ENCODE peak calls at places on chromosomes 16 and 17, in eight cellular contexts. One of them, this sample, is unnamed.

GRCh38 chr16:8937803-8938202 is 25.9 kb downstream of the USP7 start:
- ATAC-seq in effector memory CD8-positive, alpha-beta T cell: no peak
- ATAC-seq in activated CD8-positive, alpha-beta T cell treated with anti-CD3 and anti-CD28 coated beads for 36 hours: no peak
- ATAC-seq in stimulated activated naive CD8-positive, alpha-beta T cell treated with anti-CD3 and anti-CD28 coated beads, Interleukin-15, Interleukin-2, amounts not matched to agents 100 U/mL and 50 U/mL, for 24 hours: no peak
- ATAC-seq in RWPE2: no peak
- ATAC-seq in HCT116: no peak
- ATAC-seq in pancreas: peak
- ATAC-seq in CD4-positive, alpha-beta T cell: no peak
- ATAC-seq in this sample: no peak

GRCh38 chr17:75850928-75851692 is 4.0 kb downstream of the WBP2 start:
- ATAC-seq in HCT116: no peak
- ATAC-seq in pancreas: no peak
- ATAC-seq in activated CD8-positive, alpha-beta T cell treated with anti-CD3 and anti-CD28 coated beads for 36 hours: no peak
- ATAC-seq in stimulated activated naive CD8-positive, alpha-beta T cell treated with anti-CD3 and anti-CD28 coated beads, Interleukin-15, Interleukin-2, amounts not matched to agents 100 U/mL and 50 U/mL, for 24 hours: no peak
- ATAC-seq in CD4-positive, alpha-beta T cell: no peak
- ATAC-seq in RWPE2: no peak
- ATAC-seq in effector memory CD8-positive, alpha-beta T cell: no peak
- ATAC-seq in this sample: no peak

GRCh38 chr16:80744856-80745255 is 59.5 kb downstream of the CDYL2 start:
- ATAC-seq in stimulated activated naive CD8-positive, alpha-beta T cell treated with anti-CD3 and anti-CD28 coated beads, Interleukin-15, Interleukin-2, amounts not matched to agents 100 U/mL and 50 U/mL, for 24 hours: peak
- ATAC-seq in RWPE2: no peak
- ATAC-seq in activated CD8-positive, alpha-beta T cell treated with anti-CD3 and anti-CD28 coated beads for 36 hours: peak
- ATAC-seq in effector memory CD8-positive, alpha-beta T cell: peak
- ATAC-seq in CD4-positive, alpha-beta T cell: no peak
- ATAC-seq in pancreas: no peak
- ATAC-seq in HCT116: no peak
- ATAC-seq in this sample: no peak

GRCh38 chr16:88588148-88588547 is 17.9 kb downstream of the ZC3H18 start:
- ATAC-seq in stimulated activated naive CD8-positive, alpha-beta T cell treated with anti-CD3 and anti-CD28 coated beads, Interleukin-15, Interleukin-2, amounts not matched to agents 100 U/mL and 50 U/mL, for 24 hours: no peak
- ATAC-seq in HCT116: peak
- ATAC-seq in effector memory CD8-positive, alpha-beta T cell: no peak
- ATAC-seq in CD4-positive, alpha-beta T cell: no peak
- ATAC-seq in activated CD8-positive, alpha-beta T cell treated with anti-CD3 and anti-CD28 coated beads for 36 hours: no peak
- ATAC-seq in pancreas: no peak
- ATAC-seq in RWPE2: no peak
- ATAC-seq in this sample: no peak

GRCh38 chr16:927406-927805 is 43.4 kb downstream of the LMF1 start:
- ATAC-seq in pancreas: no peak
- ATAC-seq in activated CD8-positive, alpha-beta T cell treated with anti-CD3 and anti-CD28 coated beads for 36 hours: no peak
- ATAC-seq in stimulated activated naive CD8-positive, alpha-beta T cell treated with anti-CD3 and anti-CD28 coated beads, Interleukin-15, Interleukin-2, amounts not matched to agents 100 U/mL and 50 U/mL, for 24 hours: no peak
- ATAC-seq in effector memory CD8-positive, alpha-beta T cell: no peak
- ATAC-seq in CD4-positive, alpha-beta T cell: no peak
- ATAC-seq in RWPE2: no peak
- ATAC-seq in HCT116: no peak
- ATAC-seq in this sample: no peak

GRCh38 chr16:81623365-81624102 is 155.6 kb upstream of the PLCG2 start:
- ATAC-seq in RWPE2: no peak
- ATAC-seq in HCT116: peak
- ATAC-seq in activated CD8-positive, alpha-beta T cell treated with anti-CD3 and anti-CD28 coated beads for 36 hours: no peak
- ATAC-seq in pancreas: no peak
- ATAC-seq in CD4-positive, alpha-beta T cell: peak
- ATAC-seq in stimulated activated naive CD8-positive, alpha-beta T cell treated with anti-CD3 and anti-CD28 coated beads, Interleukin-15, Interleukin-2, amounts not matched to agents 100 U/mL and 50 U/mL, for 24 hours: no peak
- ATAC-seq in effector memory CD8-positive, alpha-beta T cell: peak
- ATAC-seq in this sample: no peak

GRCh38 chr16:711548-712320 is 3.2 kb upstream of the METRN start:
- ATAC-seq in HCT116: peak
- ATAC-seq in RWPE2: peak
- ATAC-seq in stimulated activated naive CD8-positive, alpha-beta T cell treated with anti-CD3 and anti-CD28 coated beads, Interleukin-15, Interleukin-2, amounts not matched to agents 100 U/mL and 50 U/mL, for 24 hours: peak
- ATAC-seq in effector memory CD8-positive, alpha-beta T cell: peak
- ATAC-seq in activated CD8-positive, alpha-beta T cell treated with anti-CD3 and anti-CD28 coated beads for 36 hours: peak
- ATAC-seq in pancreas: peak
- ATAC-seq in CD4-positive, alpha-beta T cell: peak
- ATAC-seq in this sample: peak

GRCh38 chr16:14669776-14670175 is 24.3 kb downstream of the PLA2G10 start:
- ATAC-seq in effector memory CD8-positive, alpha-beta T cell: no peak
- ATAC-seq in CD4-positive, alpha-beta T cell: no peak
- ATAC-seq in RWPE2: peak
- ATAC-seq in pancreas: peak
- ATAC-seq in HCT116: peak
- ATAC-seq in stimulated activated naive CD8-positive, alpha-beta T cell treated with anti-CD3 and anti-CD28 coated beads, Interleukin-15, Interleukin-2, amounts not matched to agents 100 U/mL and 50 U/mL, for 24 hours: no peak
- ATAC-seq in activated CD8-positive, alpha-beta T cell treated with anti-CD3 and anti-CD28 coated beads for 36 hours: no peak
- ATAC-seq in this sample: peak

GRCh38 chr17:81459224-81459623 is 53.4 kb downstream of the ACTG1 start:
- ATAC-seq in CD4-positive, alpha-beta T cell: no peak
- ATAC-seq in RWPE2: no peak
- ATAC-seq in effector memory CD8-positive, alpha-beta T cell: no peak
- ATAC-seq in stimulated activated naive CD8-positive, alpha-beta T cell treated with anti-CD3 and anti-CD28 coated beads, Interleukin-15, Interleukin-2, amounts not matched to agents 100 U/mL and 50 U/mL, for 24 hours: no peak
- ATAC-seq in pancreas: no peak
- ATAC-seq in HCT116: no peak
- ATAC-seq in activated CD8-positive, alpha-beta T cell treated with anti-CD3 and anti-CD28 coated beads for 36 hours: no peak
- ATAC-seq in this sample: no peak

GRCh38 chr16:3431779-3432219 is 11.5 kb downstream of the ZNF597 start:
- ATAC-seq in HCT116: no peak
- ATAC-seq in RWPE2: no peak
- ATAC-seq in activated CD8-positive, alpha-beta T cell treated with anti-CD3 and anti-CD28 coated beads for 36 hours: peak
- ATAC-seq in effector memory CD8-positive, alpha-beta T cell: peak
- ATAC-seq in stimulated activated naive CD8-positive, alpha-beta T cell treated with anti-CD3 and anti-CD28 coated beads, Interleukin-15, Interleukin-2, amounts not matched to agents 100 U/mL and 50 U/mL, for 24 hours: peak
- ATAC-seq in pancreas: peak
- ATAC-seq in CD4-positive, alpha-beta T cell: peak
- ATAC-seq in this sample: peak

GRCh38 chr17:72394531-72394930 is 273.7 kb downstream of the SOX9 start:
- ATAC-seq in stimulated activated naive CD8-positive, alpha-beta T cell treated with anti-CD3 and anti-CD28 coated beads, Interleukin-15, Interleukin-2, amounts not matched to agents 100 U/mL and 50 U/mL, for 24 hours: no peak
- ATAC-seq in HCT116: no peak
- ATAC-seq in pancreas: no peak
- ATAC-seq in RWPE2: no peak
- ATAC-seq in effector memory CD8-positive, alpha-beta T cell: no peak
- ATAC-seq in activated CD8-positive, alpha-beta T cell treated with anti-CD3 and anti-CD28 coated beads for 36 hours: no peak
- ATAC-seq in CD4-positive, alpha-beta T cell: no peak
- ATAC-seq in this sample: no peak

GRCh38 chr17:54967621-54968258 is 714 bp downstream of the COX11 start:
- ATAC-seq in RWPE2: peak
- ATAC-seq in CD4-positive, alpha-beta T cell: peak
- ATAC-seq in activated CD8-positive, alpha-beta T cell treated with anti-CD3 and anti-CD28 coated beads for 36 hours: peak
- ATAC-seq in HCT116: no peak
- ATAC-seq in effector memory CD8-positive, alpha-beta T cell: peak
- ATAC-seq in stimulated activated naive CD8-positive, alpha-beta T cell treated with anti-CD3 and anti-CD28 coated beads, Interleukin-15, Interleukin-2, amounts not matched to agents 100 U/mL and 50 U/mL, for 24 hours: peak
- ATAC-seq in pancreas: peak
- ATAC-seq in this sample: peak

GRCh38 chr17:67004191-67004590 is 39.7 kb downstream of the CACNG4 start:
- ATAC-seq in effector memory CD8-positive, alpha-beta T cell: no peak
- ATAC-seq in HCT116: no peak
- ATAC-seq in stimulated activated naive CD8-positive, alpha-beta T cell treated with anti-CD3 and anti-CD28 coated beads, Interleukin-15, Interleukin-2, amounts not matched to agents 100 U/mL and 50 U/mL, for 24 hours: no peak
- ATAC-seq in RWPE2: no peak
- ATAC-seq in activated CD8-positive, alpha-beta T cell treated with anti-CD3 and anti-CD28 coated beads for 36 hours: no peak
- ATAC-seq in pancreas: no peak
- ATAC-seq in CD4-positive, alpha-beta T cell: no peak
- ATAC-seq in this sample: no peak

GRCh38 chr16:85002643-85003042 is 8.7 kb downstream of the ZDHHC7 start:
- ATAC-seq in pancreas: peak
- ATAC-seq in stimulated activated naive CD8-positive, alpha-beta T cell treated with anti-CD3 and anti-CD28 coated beads, Interleukin-15, Interleukin-2, amounts not matched to agents 100 U/mL and 50 U/mL, for 24 hours: peak
- ATAC-seq in RWPE2: no peak
- ATAC-seq in CD4-positive, alpha-beta T cell: peak
- ATAC-seq in effector memory CD8-positive, alpha-beta T cell: peak
- ATAC-seq in activated CD8-positive, alpha-beta T cell treated with anti-CD3 and anti-CD28 coated beads for 36 hours: peak
- ATAC-seq in HCT116: no peak
- ATAC-seq in this sample: no peak

GRCh38 chr16:22346463-22346862 is 28.0 kb downstream of the CDR2 start:
- ATAC-seq in RWPE2: no peak
- ATAC-seq in CD4-positive, alpha-beta T cell: no peak
- ATAC-seq in HCT116: no peak
- ATAC-seq in pancreas: peak
- ATAC-seq in activated CD8-positive, alpha-beta T cell treated with anti-CD3 and anti-CD28 coated beads for 36 hours: no peak
- ATAC-seq in effector memory CD8-positive, alpha-beta T cell: no peak
- ATAC-seq in stimulated activated naive CD8-positive, alpha-beta T cell treated with anti-CD3 and anti-CD28 coated beads, Interleukin-15, Interleukin-2, amounts not matched to agents 100 U/mL and 50 U/mL, for 24 hours: no peak
- ATAC-seq in this sample: no peak

GRCh38 chr17:81536299-81537290 is 8.4 kb downstream of the FSCN2 start:
- ATAC-seq in HCT116: no peak
- ATAC-seq in stimulated activated naive CD8-positive, alpha-beta T cell treated with anti-CD3 and anti-CD28 coated beads, Interleukin-15, Interleukin-2, amounts not matched to agents 100 U/mL and 50 U/mL, for 24 hours: no peak
- ATAC-seq in RWPE2: peak
- ATAC-seq in pancreas: peak
- ATAC-seq in CD4-positive, alpha-beta T cell: peak
- ATAC-seq in activated CD8-positive, alpha-beta T cell treated with anti-CD3 and anti-CD28 coated beads for 36 hours: no peak
- ATAC-seq in effector memory CD8-positive, alpha-beta T cell: peak
- ATAC-seq in this sample: peak

GRCh38 chr17:65595071-65595655 is 33.7 kb upstream of the AXIN2 start:
- ATAC-seq in stimulated activated naive CD8-positive, alpha-beta T cell treated with anti-CD3 and anti-CD28 coated beads, Interleukin-15, Interleukin-2, amounts not matched to agents 100 U/mL and 50 U/mL, for 24 hours: no peak
- ATAC-seq in effector memory CD8-positive, alpha-beta T cell: no peak
- ATAC-seq in pancreas: no peak
- ATAC-seq in RWPE2: no peak
- ATAC-seq in activated CD8-positive, alpha-beta T cell treated with anti-CD3 and anti-CD28 coated beads for 36 hours: no peak
- ATAC-seq in HCT116: peak
- ATAC-seq in CD4-positive, alpha-beta T cell: no peak
- ATAC-seq in this sample: no peak

GRCh38 chr16:46862555-46863447 is 21.4 kb upstream of the GPT2 start:
- ATAC-seq in stimulated activated naive CD8-positive, alpha-beta T cell treated with anti-CD3 and anti-CD28 coated beads, Interleukin-15, Interleukin-2, amounts not matched to agents 100 U/mL and 50 U/mL, for 24 hours: peak
- ATAC-seq in activated CD8-positive, alpha-beta T cell treated with anti-CD3 and anti-CD28 coated beads for 36 hours: peak
- ATAC-seq in RWPE2: no peak
- ATAC-seq in HCT116: no peak
- ATAC-seq in pancreas: peak
- ATAC-seq in CD4-positive, alpha-beta T cell: no peak
- ATAC-seq in effector memory CD8-positive, alpha-beta T cell: no peak
- ATAC-seq in this sample: peak

GRCh38 chr17:746783-747629 is 5.1 kb downstream of the GEMIN4 start:
- ATAC-seq in RWPE2: no peak
- ATAC-seq in stimulated activated naive CD8-positive, alpha-beta T cell treated with anti-CD3 and anti-CD28 coated beads, Interleukin-15, Interleukin-2, amounts not matched to agents 100 U/mL and 50 U/mL, for 24 hours: no peak
- ATAC-seq in CD4-positive, alpha-beta T cell: no peak
- ATAC-seq in pancreas: no peak
- ATAC-seq in effector memory CD8-positive, alpha-beta T cell: no peak
- ATAC-seq in activated CD8-positive, alpha-beta T cell treated with anti-CD3 and anti-CD28 coated beads for 36 hours: no peak
- ATAC-seq in HCT116: no peak
- ATAC-seq in this sample: no peak

GRCh38 chr17:48626470-48627241 is 498 bp upstream of the HOXB9 start:
- ATAC-seq in stimulated activated naive CD8-positive, alpha-beta T cell treated with anti-CD3 and anti-CD28 coated beads, Interleukin-15, Interleukin-2, amounts not matched to agents 100 U/mL and 50 U/mL, for 24 hours: peak
- ATAC-seq in HCT116: peak
- ATAC-seq in RWPE2: peak
- ATAC-seq in pancreas: no peak
- ATAC-seq in CD4-positive, alpha-beta T cell: peak
- ATAC-seq in effector memory CD8-positive, alpha-beta T cell: peak
- ATAC-seq in activated CD8-positive, alpha-beta T cell treated with anti-CD3 and anti-CD28 coated beads for 36 hours: peak
- ATAC-seq in this sample: peak

GRCh38 chr16:67404740-67405226 is 11.5 kb upstream of the TPPP3 start:
- ATAC-seq in activated CD8-positive, alpha-beta T cell treated with anti-CD3 and anti-CD28 coated beads for 36 hours: no peak
- ATAC-seq in stimulated activated naive CD8-positive, alpha-beta T cell treated with anti-CD3 and anti-CD28 coated beads, Interleukin-15, Interleukin-2, amounts not matched to agents 100 U/mL and 50 U/mL, for 24 hours: no peak
- ATAC-seq in RWPE2: peak
- ATAC-seq in HCT116: peak
- ATAC-seq in CD4-positive, alpha-beta T cell: no peak
- ATAC-seq in effector memory CD8-positive, alpha-beta T cell: no peak
- ATAC-seq in pancreas: peak
- ATAC-seq in this sample: no peak

GRCh38 chr16:74226361-74226979 is 70.1 kb upstream of the PSMD7 start:
- ATAC-seq in activated CD8-positive, alpha-beta T cell treated with anti-CD3 and anti-CD28 coated beads for 36 hours: no peak
- ATAC-seq in HCT116: peak
- ATAC-seq in pancreas: no peak
- ATAC-seq in stimulated activated naive CD8-positive, alpha-beta T cell treated with anti-CD3 and anti-CD28 coated beads, Interleukin-15, Interleukin-2, amounts not matched to agents 100 U/mL and 50 U/mL, for 24 hours: no peak
- ATAC-seq in RWPE2: no peak
- ATAC-seq in CD4-positive, alpha-beta T cell: no peak
- ATAC-seq in effector memory CD8-positive, alpha-beta T cell: no peak
- ATAC-seq in this sample: no peak

GRCh38 chr16:15610369-15610871 is 32.5 kb downstream of the MARF1 start:
- ATAC-seq in CD4-positive, alpha-beta T cell: no peak
- ATAC-seq in RWPE2: no peak
- ATAC-seq in stimulated activated naive CD8-positive, alpha-beta T cell treated with anti-CD3 and anti-CD28 coated beads, Interleukin-15, Interleukin-2, amounts not matched to agents 100 U/mL and 50 U/mL, for 24 hours: peak
- ATAC-seq in activated CD8-positive, alpha-beta T cell treated with anti-CD3 and anti-CD28 coated beads for 36 hours: peak
- ATAC-seq in effector memory CD8-positive, alpha-beta T cell: no peak
- ATAC-seq in HCT116: no peak
- ATAC-seq in pancreas: no peak
- ATAC-seq in this sample: peak

GRCh38 chr16:2096853-2097620 is 38.7 kb downstream of the PKD1 start:
- ATAC-seq in stimulated activated naive CD8-positive, alpha-beta T cell treated with anti-CD3 and anti-CD28 coated beads, Interleukin-15, Interleukin-2, amounts not matched to agents 100 U/mL and 50 U/mL, for 24 hours: no peak
- ATAC-seq in pancreas: no peak
- ATAC-seq in CD4-positive, alpha-beta T cell: no peak
- ATAC-seq in RWPE2: no peak
- ATAC-seq in activated CD8-positive, alpha-beta T cell treated with anti-CD3 and anti-CD28 coated beads for 36 hours: no peak
- ATAC-seq in effector memory CD8-positive, alpha-beta T cell: no peak
- ATAC-seq in HCT116: no peak
- ATAC-seq in this sample: no peak

GRCh38 chr17:4789701-4789950 is 862 bp downstream of the GLTPD2 start:
- ATAC-seq in CD4-positive, alpha-beta T cell: no peak
- ATAC-seq in stimulated activated naive CD8-positive, alpha-beta T cell treated with anti-CD3 and anti-CD28 coated beads, Interleukin-15, Interleukin-2, amounts not matched to agents 100 U/mL and 50 U/mL, for 24 hours: no peak
- ATAC-seq in activated CD8-positive, alpha-beta T cell treated with anti-CD3 and anti-CD28 coated beads for 36 hours: no peak
- ATAC-seq in HCT116: no peak
- ATAC-seq in effector memory CD8-positive, alpha-beta T cell: no peak
- ATAC-seq in RWPE2: no peak
- ATAC-seq in pancreas: no peak
- ATAC-seq in this sample: no peak

GRCh38 chr16:21599994-21600773 is 807 bp downstream of the METTL9 start:
- ATAC-seq in pancreas: peak
- ATAC-seq in activated CD8-positive, alpha-beta T cell treated with anti-CD3 and anti-CD28 coated beads for 36 hours: peak
- ATAC-seq in HCT116: peak
- ATAC-seq in effector memory CD8-positive, alpha-beta T cell: peak
- ATAC-seq in stimulated activated naive CD8-positive, alpha-beta T cell treated with anti-CD3 and anti-CD28 coated beads, Interleukin-15, Interleukin-2, amounts not matched to agents 100 U/mL and 50 U/mL, for 24 hours: peak
- ATAC-seq in RWPE2: peak
- ATAC-seq in CD4-positive, alpha-beta T cell: peak
- ATAC-seq in this sample: peak

GRCh38 chr17:81900181-81900820 is 1.7 kb upstream of the NPB start:
- ATAC-seq in pancreas: no peak
- ATAC-seq in stimulated activated naive CD8-positive, alpha-beta T cell treated with anti-CD3 and anti-CD28 coated beads, Interleukin-15, Interleukin-2, amounts not matched to agents 100 U/mL and 50 U/mL, for 24 hours: no peak
- ATAC-seq in RWPE2: no peak
- ATAC-seq in CD4-positive, alpha-beta T cell: no peak
- ATAC-seq in HCT116: no peak
- ATAC-seq in effector memory CD8-positive, alpha-beta T cell: no peak
- ATAC-seq in activated CD8-positive, alpha-beta T cell treated with anti-CD3 and anti-CD28 coated beads for 36 hours: no peak
- ATAC-seq in this sample: no peak

GRCh38 chr16:87324411-87325275 is 7.5 kb upstream of the C16orf95 start:
- ATAC-seq in pancreas: peak
- ATAC-seq in stimulated activated naive CD8-positive, alpha-beta T cell treated with anti-CD3 and anti-CD28 coated beads, Interleukin-15, Interleukin-2, amounts not matched to agents 100 U/mL and 50 U/mL, for 24 hours: peak
- ATAC-seq in HCT116: peak
- ATAC-seq in CD4-positive, alpha-beta T cell: peak
- ATAC-seq in effector memory CD8-positive, alpha-beta T cell: peak
- ATAC-seq in RWPE2: peak
- ATAC-seq in activated CD8-positive, alpha-beta T cell treated with anti-CD3 and anti-CD28 coated beads for 36 hours: peak
- ATAC-seq in this sample: peak

GRCh38 chr16:72298947-72299346 is 127.0 kb upstream of the PMFBP1 start:
- ATAC-seq in stimulated activated naive CD8-positive, alpha-beta T cell treated with anti-CD3 and anti-CD28 coated beads, Interleukin-15, Interleukin-2, amounts not matched to agents 100 U/mL and 50 U/mL, for 24 hours: no peak
- ATAC-seq in RWPE2: no peak
- ATAC-seq in pancreas: peak
- ATAC-seq in HCT116: no peak
- ATAC-seq in activated CD8-positive, alpha-beta T cell treated with anti-CD3 and anti-CD28 coated beads for 36 hours: no peak
- ATAC-seq in effector memory CD8-positive, alpha-beta T cell: no peak
- ATAC-seq in CD4-positive, alpha-beta T cell: no peak
- ATAC-seq in this sample: no peak

GRCh38 chr17:34389343-34389742 is 26.3 kb upstream of the CCL1 start:
- ATAC-seq in effector memory CD8-positive, alpha-beta T cell: no peak
- ATAC-seq in stimulated activated naive CD8-positive, alpha-beta T cell treated with anti-CD3 and anti-CD28 coated beads, Interleukin-15, Interleukin-2, amounts not matched to agents 100 U/mL and 50 U/mL, for 24 hours: peak
- ATAC-seq in pancreas: no peak
- ATAC-seq in activated CD8-positive, alpha-beta T cell treated with anti-CD3 and anti-CD28 coated beads for 36 hours: peak
- ATAC-seq in HCT116: no peak
- ATAC-seq in RWPE2: no peak
- ATAC-seq in CD4-positive, alpha-beta T cell: no peak
- ATAC-seq in this sample: peak

GRCh38 chr17:50087246-50087911 is 7.8 kb upstream of the PDK2 start:
- ATAC-seq in RWPE2: peak
- ATAC-seq in stimulated activated naive CD8-positive, alpha-beta T cell treated with anti-CD3 and anti-CD28 coated beads, Interleukin-15, Interleukin-2, amounts not matched to agents 100 U/mL and 50 U/mL, for 24 hours: peak
- ATAC-seq in HCT116: peak
- ATAC-seq in CD4-positive, alpha-beta T cell: peak
- ATAC-seq in activated CD8-positive, alpha-beta T cell treated with anti-CD3 and anti-CD28 coated beads for 36 hours: peak
- ATAC-seq in pancreas: peak
- ATAC-seq in effector memory CD8-positive, alpha-beta T cell: peak
- ATAC-seq in this sample: peak

GRCh38 chr17:46025060-46025459 is 26.0 kb downstream of the STH start:
- ATAC-seq in effector memory CD8-positive, alpha-beta T cell: no peak
- ATAC-seq in CD4-positive, alpha-beta T cell: no peak
- ATAC-seq in activated CD8-positive, alpha-beta T cell treated with anti-CD3 and anti-CD28 coated beads for 36 hours: no peak
- ATAC-seq in RWPE2: peak
- ATAC-seq in pancreas: no peak
- ATAC-seq in HCT116: peak
- ATAC-seq in stimulated activated naive CD8-positive, alpha-beta T cell treated with anti-CD3 and anti-CD28 coated beads, Interleukin-15, Interleukin-2, amounts not matched to agents 100 U/mL and 50 U/mL, for 24 hours: no peak
- ATAC-seq in this sample: no peak

GRCh38 chr17:42236760-42237159 is 39.4 kb downstream of the STAT5B start:
- ATAC-seq in effector memory CD8-positive, alpha-beta T cell: no peak
- ATAC-seq in activated CD8-positive, alpha-beta T cell treated with anti-CD3 and anti-CD28 coated beads for 36 hours: no peak
- ATAC-seq in HCT116: no peak
- ATAC-seq in CD4-positive, alpha-beta T cell: no peak
- ATAC-seq in pancreas: no peak
- ATAC-seq in RWPE2: no peak
- ATAC-seq in stimulated activated naive CD8-positive, alpha-beta T cell treated with anti-CD3 and anti-CD28 coated beads, Interleukin-15, Interleukin-2, amounts not matched to agents 100 U/mL and 50 U/mL, for 24 hours: no peak
- ATAC-seq in this sample: no peak